ENCODE peak calls at places on chromosomes 16 and 17, in nine cellular contexts. T is brain microvascular endothelial cell, C is Caco-2, H is psoas muscle, E is left lung, U is fibroblast of mammary gland, M is tibial artery, I is PC-9, S is mammary epithelial cell. F is an unnamed sample.

GRCh38 chr16:66372078-66372897 is 5.8 kb downstream of the CDH5 start:
- DNase-seq in C (no peak), M (peak; percentile 17), H (no peak), E (peak; percentile 26), S (no peak), T (no peak), I (no peak), U (no peak), F (no peak)

GRCh38 chr17:15414502-15415348 is 52.7 kb downstream of the CDRT4 start:
- DNase-seq in E (peak; percentile 54), U (no peak), M (no peak), H (peak; percentile 89), C (no peak), T (no peak), S (no peak), I (no peak), F (no peak)

GRCh38 chr16:11402051-11402744 is 56.9 kb downstream of the RMI2 start:
- DNase-seq in T (no peak), E (no peak), M (no peak), C (no peak), S (no peak), I (no peak), U (no peak), H (no peak), F (no peak)

GRCh38 chr16:75011634-75012307 is 12.9 kb downstream of the ZNRF1 start:
- DNase-seq in S (peak; percentile 97), T (peak; percentile 88), C (no peak), H (no peak), E (no peak), U (peak; percentile 93), I (peak; percentile 86), M (peak; percentile 61), F (peak; percentile 85)

GRCh38 chr16:4309833-4310266 is 6.0 kb upstream of the GLIS2 start:
- DNase-seq in T (peak; percentile 72), S (no peak), I (peak; percentile 75), C (peak; percentile 48), E (no peak), H (peak; percentile 37), M (peak; percentile 47), U (peak; percentile 64), F (peak; percentile 61)

GRCh38 chr16:88811850-88812736 is at the start of gene APRT:
- DNase-seq in M (peak; percentile 90), U (peak; percentile 96), T (peak; percentile 91), C (peak; percentile 99), S (peak; percentile 91), H (peak; percentile 94), E (peak; percentile 95), I (peak; percentile 85), F (peak; percentile 96)

GRCh38 chr16:8866118-8866883 is 2.5 kb downstream of the CARHSP1 start:
- DNase-seq in C (peak; percentile 61), S (no peak), I (no peak), U (peak; percentile 34), M (peak; percentile 55), T (no peak), H (peak; percentile 68), E (no peak), F (peak; percentile 65)

GRCh38 chr17:50279181-50279526 is 4.9 kb downstream of the TMEM92 start:
- DNase-seq in M (no peak), E (no peak), T (no peak), C (no peak), H (no peak), U (peak; percentile 52), I (peak; percentile 76), S (peak; percentile 58), F (peak; percentile 28)

DNA sequence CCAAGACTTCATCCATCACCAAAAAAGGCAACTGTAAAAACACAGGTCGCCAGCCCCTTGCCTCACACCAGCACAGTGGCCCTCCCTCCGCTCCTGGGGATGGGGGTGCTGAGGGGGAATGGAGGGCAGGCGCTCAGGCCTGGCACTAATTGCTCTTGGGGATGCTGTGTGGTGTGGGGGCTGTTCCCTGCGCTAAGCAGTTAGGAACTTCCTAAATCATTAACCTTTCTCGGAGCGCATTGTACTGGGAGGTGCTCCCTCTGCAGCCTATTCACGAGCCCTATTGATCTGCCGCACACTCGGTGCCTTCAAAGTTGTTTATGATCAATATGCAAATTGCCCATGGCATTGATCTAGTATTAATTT is 199.9 kb downstream of the ZFHX3 start:
- DNase-seq in E (no peak), T (no peak), S (no peak), U (no peak), M (no peak), I (no peak), C (no peak), H (no peak), F (no peak)
- H3K4me3 ChIP-seq in E (no peak overlapping the region), T (no peak overlapping the region), S (no peak overlapping the region), U (no peak overlapping the region), M (peak overlapping the region; percentile 46), I (no peak overlapping the region), C (no peak overlapping the region), H (no peak overlapping the region), F (no peak overlapping the region)

GRCh38 chr16:64406661-64407267 is 715.1 kb downstream of the CDH11 start:
- DNase-seq in E (no peak), M (no peak), T (no peak), U (no peak), S (no peak), I (no peak), H (no peak), C (no peak), F (no peak)

GRCh38 chr16:64410306-64410705 is 711.6 kb downstream of the CDH11 start:
- DNase-seq in M (no peak), C (no peak), I (no peak), S (no peak), T (no peak), E (no peak), U (peak; percentile 61), H (no peak), F (peak; percentile 30)

GRCh38 chr16:64412578-64413280 is 709.1 kb downstream of the CDH11 start:
- DNase-seq in H (peak; percentile 22), E (no peak), M (no peak), I (no peak), C (no peak), U (peak; percentile 77), S (peak; percentile 33), T (peak; percentile 81), F (peak; percentile 35)

GRCh38 chr16:64409762-64410161 is 712.1 kb downstream of the CDH11 start:
- DNase-seq in C (no peak), I (no peak), S (no peak), T (no peak), M (no peak), E (no peak), U (peak; percentile 84), H (no peak), F (no peak)

GRCh38 chr16:64408699-64409098 is 713.2 kb downstream of the CDH11 start:
- DNase-seq in H (no peak), M (no peak), C (no peak), E (no peak), U (no peak), T (no peak), S (no peak), I (no peak), F (no peak)
- TF ChIP-seq CTCF in H (no peak), M (no peak), C (no peak), E (no peak), U (no peak), T (peak; percentile 7), S (no peak), I (no peak), F (no peak)

GRCh38 chr17:77651983-77652382 is 306.5 kb upstream of the TNRC6C start:
- DNase-seq in H (no peak), I (no peak), C (no peak), M (no peak), S (no peak), T (no peak), E (peak; percentile 4), U (no peak), F (no peak)

GRCh38 chr17:77654296-77654695 is 304.2 kb upstream of the TNRC6C start:
- DNase-seq in E (peak; percentile 5), U (no peak), M (no peak), H (no peak), C (no peak), S (no peak), I (no peak), T (no peak), F (no peak)

GRCh38 chr17:77657821-77658220 is 300.7 kb upstream of the TNRC6C start:
- DNase-seq in C (no peak), M (no peak), H (no peak), U (no peak), E (peak; percentile 2), S (no peak), I (no peak), T (no peak), F (no peak)

GRCh38 chr17:77656054-77656453 is 302.4 kb upstream of the TNRC6C start:
- DNase-seq in T (no peak), U (no peak), I (no peak), H (no peak), E (no peak), M (no peak), C (no peak), S (no peak), F (no peak)

GRCh38 chr17:77654861-77655260 is 303.6 kb upstream of the TNRC6C start:
- DNase-seq in E (no peak), T (no peak), H (no peak), S (no peak), C (no peak), I (no peak), M (no peak), U (no peak), F (no peak)
- H3K4me3 ChIP-seq in E (no peak overlapping the region), T (no peak overlapping the region), H (no peak overlapping the region), S (no peak overlapping the region), C (no peak overlapping the region), I (no peak overlapping the region), M (no peak overlapping the region), U (no peak overlapping the region), F (no peak overlapping the region)

GRCh38 chr17:79781691-79782575 is 4.0 kb downstream of the CBX2 start:
- DNase-seq in I (no peak), C (no peak), H (no peak), T (no peak), M (no peak), S (no peak), U (no peak), E (no peak), F (no peak)

GRCh38 chr17:79785900-79786810 is 8.2 kb downstream of the CBX2 start:
- DNase-seq in H (no peak), T (no peak), M (no peak), C (no peak), I (no peak), U (no peak), E (no peak), S (no peak), F (no peak)

GRCh38 chr17:79783891-79784290 is 5.9 kb downstream of the CBX2 start:
- DNase-seq in U (no peak), T (no peak), M (no peak), I (no peak), C (no peak), H (no peak), S (no peak), E (no peak), F (no peak)

GRCh38 chr17:79785017-79785899 is 7.3 kb downstream of the CBX2 start:
- DNase-seq in T (no peak), I (no peak), H (no peak), U (no peak), E (no peak), S (no peak), M (no peak), C (no peak), F (no peak)

DNA sequence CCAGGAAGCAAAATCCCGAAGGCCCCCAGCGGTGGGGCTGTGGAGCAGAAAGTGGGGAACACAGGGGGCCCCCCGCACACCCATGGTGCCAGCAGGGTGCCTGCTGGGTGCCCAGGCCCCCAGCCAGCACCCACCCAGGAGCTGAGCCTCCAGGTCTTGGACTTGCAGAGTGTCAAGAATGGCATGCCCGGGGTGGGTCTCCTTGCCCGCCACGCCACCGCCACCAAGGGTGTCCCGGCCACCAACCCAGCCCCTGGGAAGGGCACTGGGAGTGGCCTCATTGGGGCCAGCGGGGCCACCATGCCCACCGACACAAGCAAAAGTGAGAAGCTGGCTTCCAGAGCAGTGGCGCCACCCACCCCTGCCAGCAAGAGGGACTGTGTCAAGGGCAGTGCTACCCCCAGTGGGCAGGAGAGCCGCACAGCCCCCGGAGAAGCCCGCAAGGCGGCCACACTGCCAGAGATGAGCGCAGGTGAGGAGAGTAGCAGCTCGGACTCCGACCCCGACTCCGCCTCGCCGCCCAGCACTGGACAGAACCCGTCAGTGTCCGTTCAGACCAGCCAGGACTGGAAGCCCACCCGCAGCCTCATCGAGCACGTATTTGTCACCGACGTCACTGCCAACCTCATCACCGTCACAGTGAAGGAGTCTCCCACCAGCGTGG is 6.5 kb downstream of the CBX2 start:
- DNase-seq in T (no peak), I (no peak), E (no peak), S (no peak), M (no peak), H (no peak), C (no peak), U (no peak), F (no peak)
- TF ChIP-seq CTCF in T (no peak), I (no peak), E (no peak), S (no peak), M (no peak), H (no peak), C (no peak), U (no peak), F (no peak)